ENCODE peak calls at places on chromosomes 6 and 20, in seven cellular contexts. One of them, this sample, is unnamed.
A peak's percentile ranks its signal among the peaks of the same experiment; 100 is the strongest.

GRCh38 chr6:111274593-111275217 is 187.4 kb downstream of the SLC16A10 start:
- DNase-seq in neuronal stem cell: no peak
- DNase-seq in IMR-90: no peak
- DNase-seq in T follicular helper cell: no peak
- DNase-seq in upper lobe of right lung: no peak
- DNase-seq in pancreas: no peak
- DNase-seq in stimulated activated CD4-positive, alpha-beta T cell treated with anti-CD3 and anti-CD28 coated beads, Interleukin-4, amount 100 ng/mL, for 48 hours: no peak
- DNase-seq in this sample: no peak

GRCh38 chr6:136964368-136964767 is 42.3 kb downstream of the SLC35D3 start:
- DNase-seq in neuronal stem cell: no peak
- DNase-seq in IMR-90: no peak
- DNase-seq in T follicular helper cell: no peak
- DNase-seq in upper lobe of right lung: no peak
- DNase-seq in pancreas: no peak
- DNase-seq in stimulated activated CD4-positive, alpha-beta T cell treated with anti-CD3 and anti-CD28 coated beads, Interleukin-4, amount 100 ng/mL, for 48 hours: no peak
- DNase-seq in this sample: no peak

GRCh38 chr6:156822747-156823206 is 45.6 kb downstream of the ARID1B start:
- DNase-seq in neuronal stem cell: no peak
- DNase-seq in IMR-90: no peak
- DNase-seq in T follicular helper cell: no peak
- DNase-seq in upper lobe of right lung: no peak
- DNase-seq in pancreas: no peak
- DNase-seq in stimulated activated CD4-positive, alpha-beta T cell treated with anti-CD3 and anti-CD28 coated beads, Interleukin-4, amount 100 ng/mL, for 48 hours: no peak
- DNase-seq in this sample: no peak

GRCh38 chr6:42618105-42618504 is 54.3 kb downstream of the UBR2 start:
- DNase-seq in neuronal stem cell: no peak
- DNase-seq in IMR-90: no peak
- DNase-seq in T follicular helper cell: no peak
- DNase-seq in upper lobe of right lung: no peak
- DNase-seq in pancreas: no peak
- DNase-seq in stimulated activated CD4-positive, alpha-beta T cell treated with anti-CD3 and anti-CD28 coated beads, Interleukin-4, amount 100 ng/mL, for 48 hours: no peak
- DNase-seq in this sample: no peak

GRCh38 chr6:71420693-71421328 is 132.2 kb downstream of the OGFRL1 start:
- DNase-seq in neuronal stem cell: peak; percentile 86
- DNase-seq in IMR-90: peak; percentile 94
- DNase-seq in T follicular helper cell: no peak
- DNase-seq in upper lobe of right lung: peak; percentile 96
- DNase-seq in pancreas: peak; percentile 96
- DNase-seq in stimulated activated CD4-positive, alpha-beta T cell treated with anti-CD3 and anti-CD28 coated beads, Interleukin-4, amount 100 ng/mL, for 48 hours: peak; percentile 11
- DNase-seq in this sample: peak; percentile 86

GRCh38 chr20:35756404-35756803 is 14.3 kb upstream of the RBM39 start:
- DNase-seq in neuronal stem cell: no peak
- DNase-seq in IMR-90: no peak
- DNase-seq in T follicular helper cell: no peak
- DNase-seq in upper lobe of right lung: no peak
- DNase-seq in pancreas: no peak
- DNase-seq in stimulated activated CD4-positive, alpha-beta T cell treated with anti-CD3 and anti-CD28 coated beads, Interleukin-4, amount 100 ng/mL, for 48 hours: no peak
- DNase-seq in this sample: no peak

GRCh38 chr6:36668601-36669390 is 9.7 kb upstream of the CDKN1A start:
- DNase-seq in neuronal stem cell: no peak
- DNase-seq in IMR-90: no peak
- DNase-seq in T follicular helper cell: no peak
- DNase-seq in upper lobe of right lung: no peak
- DNase-seq in pancreas: no peak
- DNase-seq in stimulated activated CD4-positive, alpha-beta T cell treated with anti-CD3 and anti-CD28 coated beads, Interleukin-4, amount 100 ng/mL, for 48 hours: no peak
- DNase-seq in this sample: no peak

GRCh38 chr6:116191881-116192280 is 62.0 kb downstream of the TSPYL4 start:
- DNase-seq in neuronal stem cell: no peak
- DNase-seq in IMR-90: no peak
- DNase-seq in T follicular helper cell: no peak
- DNase-seq in upper lobe of right lung: no peak
- DNase-seq in pancreas: no peak
- DNase-seq in stimulated activated CD4-positive, alpha-beta T cell treated with anti-CD3 and anti-CD28 coated beads, Interleukin-4, amount 100 ng/mL, for 48 hours: no peak
- DNase-seq in this sample: peak; percentile 8

GRCh38 chr6:52102330-52102932 is 15.0 kb upstream of the PKHD1 start:
- DNase-seq in neuronal stem cell: no peak
- DNase-seq in IMR-90: no peak
- DNase-seq in T follicular helper cell: no peak
- DNase-seq in upper lobe of right lung: no peak
- DNase-seq in pancreas: no peak
- DNase-seq in stimulated activated CD4-positive, alpha-beta T cell treated with anti-CD3 and anti-CD28 coated beads, Interleukin-4, amount 100 ng/mL, for 48 hours: no peak
- DNase-seq in this sample: no peak

GRCh38 chr6:64874776-64875175 is 832.2 kb downstream of the EYS start:
- DNase-seq in neuronal stem cell: no peak
- DNase-seq in IMR-90: peak; percentile 21
- DNase-seq in T follicular helper cell: no peak
- DNase-seq in upper lobe of right lung: no peak
- DNase-seq in pancreas: no peak
- DNase-seq in stimulated activated CD4-positive, alpha-beta T cell treated with anti-CD3 and anti-CD28 coated beads, Interleukin-4, amount 100 ng/mL, for 48 hours: no peak
- DNase-seq in this sample: no peak

GRCh38 chr6:142387997-142388815 is 86.4 kb downstream of the ADGRG6 start:
- DNase-seq in neuronal stem cell: no peak
- DNase-seq in IMR-90: peak; percentile 74
- DNase-seq in T follicular helper cell: no peak
- DNase-seq in upper lobe of right lung: no peak
- DNase-seq in pancreas: no peak
- DNase-seq in stimulated activated CD4-positive, alpha-beta T cell treated with anti-CD3 and anti-CD28 coated beads, Interleukin-4, amount 100 ng/mL, for 48 hours: no peak
- DNase-seq in this sample: peak; percentile 54

GRCh38 chr6:159107451-159108260 is 61.5 kb upstream of the FNDC1 start:
- DNase-seq in neuronal stem cell: no peak
- DNase-seq in IMR-90: no peak
- DNase-seq in T follicular helper cell: peak; percentile 55
- DNase-seq in upper lobe of right lung: no peak
- DNase-seq in pancreas: no peak
- DNase-seq in stimulated activated CD4-positive, alpha-beta T cell treated with anti-CD3 and anti-CD28 coated beads, Interleukin-4, amount 100 ng/mL, for 48 hours: no peak
- DNase-seq in this sample: no peak

GRCh38 chr20:48815537-48815936 is 12.3 kb downstream of the PREX1 start:
- DNase-seq in neuronal stem cell: no peak
- DNase-seq in IMR-90: no peak
- DNase-seq in T follicular helper cell: no peak
- DNase-seq in upper lobe of right lung: no peak
- DNase-seq in pancreas: no peak
- DNase-seq in stimulated activated CD4-positive, alpha-beta T cell treated with anti-CD3 and anti-CD28 coated beads, Interleukin-4, amount 100 ng/mL, for 48 hours: no peak
- DNase-seq in this sample: peak; percentile 77

GRCh38 chr6:8166156-8166555 is 63.8 kb upstream of the EEF1E1 start:
- DNase-seq in neuronal stem cell: no peak
- DNase-seq in IMR-90: no peak
- DNase-seq in T follicular helper cell: no peak
- DNase-seq in upper lobe of right lung: no peak
- DNase-seq in pancreas: no peak
- DNase-seq in stimulated activated CD4-positive, alpha-beta T cell treated with anti-CD3 and anti-CD28 coated beads, Interleukin-4, amount 100 ng/mL, for 48 hours: no peak
- DNase-seq in this sample: no peak

GRCh38 chr20:48155231-48155630 is 369.9 kb upstream of the SULF2 start:
- DNase-seq in neuronal stem cell: no peak
- DNase-seq in IMR-90: no peak
- DNase-seq in T follicular helper cell: no peak
- DNase-seq in upper lobe of right lung: no peak
- DNase-seq in pancreas: no peak
- DNase-seq in stimulated activated CD4-positive, alpha-beta T cell treated with anti-CD3 and anti-CD28 coated beads, Interleukin-4, amount 100 ng/mL, for 48 hours: no peak
- DNase-seq in this sample: peak; percentile 93

GRCh38 chr6:128600397-128600951 is 80.1 kb upstream of the PTPRK start:
- DNase-seq in neuronal stem cell: peak; percentile 6
- DNase-seq in IMR-90: peak; percentile 95
- DNase-seq in T follicular helper cell: no peak
- DNase-seq in upper lobe of right lung: no peak
- DNase-seq in pancreas: no peak
- DNase-seq in stimulated activated CD4-positive, alpha-beta T cell treated with anti-CD3 and anti-CD28 coated beads, Interleukin-4, amount 100 ng/mL, for 48 hours: no peak
- DNase-seq in this sample: peak; percentile 80

GRCh38 chr6:12482386-12482785 is 192.2 kb downstream of the EDN1 start:
- DNase-seq in neuronal stem cell: no peak
- DNase-seq in IMR-90: no peak
- DNase-seq in T follicular helper cell: no peak
- DNase-seq in upper lobe of right lung: no peak
- DNase-seq in pancreas: no peak
- DNase-seq in stimulated activated CD4-positive, alpha-beta T cell treated with anti-CD3 and anti-CD28 coated beads, Interleukin-4, amount 100 ng/mL, for 48 hours: no peak
- DNase-seq in this sample: no peak

GRCh38 chr6:38755207-38755606 is 40.1 kb downstream of the DNAH8 start:
- DNase-seq in neuronal stem cell: no peak
- DNase-seq in IMR-90: no peak
- DNase-seq in T follicular helper cell: no peak
- DNase-seq in upper lobe of right lung: no peak
- DNase-seq in pancreas: no peak
- DNase-seq in stimulated activated CD4-positive, alpha-beta T cell treated with anti-CD3 and anti-CD28 coated beads, Interleukin-4, amount 100 ng/mL, for 48 hours: no peak
- DNase-seq in this sample: no peak

GRCh38 chr6:45979311-45979710 is 36.3 kb downstream of the CLIC5 start:
- DNase-seq in neuronal stem cell: no peak
- DNase-seq in IMR-90: no peak
- DNase-seq in T follicular helper cell: no peak
- DNase-seq in upper lobe of right lung: no peak
- DNase-seq in pancreas: no peak
- DNase-seq in stimulated activated CD4-positive, alpha-beta T cell treated with anti-CD3 and anti-CD28 coated beads, Interleukin-4, amount 100 ng/mL, for 48 hours: no peak
- DNase-seq in this sample: no peak

GRCh38 chr20:3660262-3661059 is 2.7 kb downstream of the GFRA4 start:
- DNase-seq in neuronal stem cell: no peak
- DNase-seq in IMR-90: no peak
- DNase-seq in T follicular helper cell: no peak
- DNase-seq in upper lobe of right lung: peak; percentile 54
- DNase-seq in pancreas: no peak
- DNase-seq in stimulated activated CD4-positive, alpha-beta T cell treated with anti-CD3 and anti-CD28 coated beads, Interleukin-4, amount 100 ng/mL, for 48 hours: no peak
- DNase-seq in this sample: no peak

GRCh38 chr6:131828946-131829345 is 21.1 kb downstream of the ENPP1 start:
- DNase-seq in neuronal stem cell: no peak
- DNase-seq in IMR-90: no peak
- DNase-seq in T follicular helper cell: no peak
- DNase-seq in upper lobe of right lung: no peak
- DNase-seq in pancreas: no peak
- DNase-seq in stimulated activated CD4-positive, alpha-beta T cell treated with anti-CD3 and anti-CD28 coated beads, Interleukin-4, amount 100 ng/mL, for 48 hours: no peak
- DNase-seq in this sample: no peak

GRCh38 chr6:32953775-32954174 is 878 bp upstream of the HLA-DMA start:
- DNase-seq in neuronal stem cell: no peak
- DNase-seq in IMR-90: no peak
- DNase-seq in T follicular helper cell: no peak
- DNase-seq in upper lobe of right lung: no peak
- DNase-seq in pancreas: no peak
- DNase-seq in stimulated activated CD4-positive, alpha-beta T cell treated with anti-CD3 and anti-CD28 coated beads, Interleukin-4, amount 100 ng/mL, for 48 hours: no peak
- DNase-seq in this sample: no peak

GRCh38 chr6:151058021-151058733 is 181.6 kb upstream of the AKAP12 start:
- DNase-seq in neuronal stem cell: no peak
- DNase-seq in IMR-90: no peak
- DNase-seq in T follicular helper cell: no peak
- DNase-seq in upper lobe of right lung: no peak
- DNase-seq in pancreas: no peak
- DNase-seq in stimulated activated CD4-positive, alpha-beta T cell treated with anti-CD3 and anti-CD28 coated beads, Interleukin-4, amount 100 ng/mL, for 48 hours: no peak
- DNase-seq in this sample: no peak

GRCh38 chr6:108739496-108740330 is 108.5 kb upstream of the ARMC2 start:
- DNase-seq in neuronal stem cell: no peak
- DNase-seq in IMR-90: no peak
- DNase-seq in T follicular helper cell: no peak
- DNase-seq in upper lobe of right lung: no peak
- DNase-seq in pancreas: peak; percentile 39
- DNase-seq in stimulated activated CD4-positive, alpha-beta T cell treated with anti-CD3 and anti-CD28 coated beads, Interleukin-4, amount 100 ng/mL, for 48 hours: no peak
- DNase-seq in this sample: no peak

GRCh38 chr6:137805622-137806021 is 61.4 kb upstream of the TNFAIP3 start:
- DNase-seq in neuronal stem cell: no peak
- DNase-seq in IMR-90: no peak
- DNase-seq in T follicular helper cell: no peak
- DNase-seq in upper lobe of right lung: no peak
- DNase-seq in pancreas: peak; percentile 4
- DNase-seq in stimulated activated CD4-positive, alpha-beta T cell treated with anti-CD3 and anti-CD28 coated beads, Interleukin-4, amount 100 ng/mL, for 48 hours: no peak
- DNase-seq in this sample: no peak

GRCh38 chr20:764255-764654 is 4.0 kb downstream of the SLC52A3 start:
- DNase-seq in neuronal stem cell: no peak
- DNase-seq in IMR-90: no peak
- DNase-seq in T follicular helper cell: no peak
- DNase-seq in upper lobe of right lung: no peak
- DNase-seq in pancreas: no peak
- DNase-seq in stimulated activated CD4-positive, alpha-beta T cell treated with anti-CD3 and anti-CD28 coated beads, Interleukin-4, amount 100 ng/mL, for 48 hours: no peak
- DNase-seq in this sample: no peak